ENCODE peak calls at places on chromosome 14, in four cellular contexts. D is myocyte, J is PC-3, E is ovary. P is an unnamed sample.

GRCh38 chr14:103923863-103924262 is 4.4 kb upstream of the TDRD9 start:
- DNase-seq in E (no peak), J (no peak), D (no peak), P (peak)

GRCh38 chr14:53999061-53999488 is 42.5 kb upstream of the BMP4 start:
- DNase-seq in J (no peak), D (peak), E (no peak), P (no peak)

GRCh38 chr14:24852312-24853060 is 197.5 kb downstream of the STXBP6 start:
- DNase-seq in E (no peak), D (no peak), J (no peak), P (no peak)

GRCh38 chr14:102799684-102800562 is 22.7 kb downstream of the TRAF3 start:
- DNase-seq in E (no peak), J (no peak), D (peak), P (no peak)

GRCh38 chr14:99067927-99068326 is 204.1 kb downstream of the BCL11B start:
- DNase-seq in J (no peak), E (no peak), D (no peak), P (no peak)

GRCh38 chr14:105013150-105013787 is 7.6 kb downstream of the CDCA4 start:
- DNase-seq in E (no peak), D (peak), J (no peak), P (peak)

GRCh38 chr14:104244221-104245011 is 106.0 kb downstream of the KIF26A start:
- DNase-seq in J (no peak), D (no peak), E (no peak), P (no peak)

GRCh38 chr14:36580141-36580855 is 2.1 kb downstream of the NKX2-8 start:
- DNase-seq in E (no peak), J (no peak), D (no peak), P (no peak)